ENCODE peak calls at places on chromosomes 7 and 10, in four cellular contexts. H is GM12878, F is A549, G is WTC11. B is an unnamed sample.

GRCh38 chr10:42780456-42780855 is 2.1 kb upstream of the BMS1 start:
- DNase-seq in H (no peak), F (no peak), G (no peak), B (no peak)

GRCh38 chr10:6128087-6128486 is 39.3 kb downstream of the RBM17 start:
- DNase-seq in H (no peak), F (no peak), G (no peak), B (no peak)

GRCh38 chr7:28163955-28164354 is 16.6 kb downstream of the JAZF1 start:
- DNase-seq in H (no peak), F (no peak), G (no peak), B (no peak)

GRCh38 chr7:103348452-103348851 is 1.0 kb downstream of the PSMC2 start:
- DNase-seq in H (no peak), F (no peak), G (no peak), B (no peak)

GRCh38 chr10:31426425-31426824 is 107.4 kb downstream of the ZEB1 start:
- DNase-seq in H (no peak), F (no peak), G (no peak), B (no peak)

GRCh38 chr10:74967850-74968620 is 141.6 kb downstream of the KAT6B start:
- DNase-seq in H (no peak), F (peak; percentile 5), G (no peak), B (no peak)

GRCh38 chr10:76397210-76397881 is 965.9 kb downstream of the LRMDA start:
- DNase-seq in H (no peak), F (no peak), G (no peak), B (no peak)

GRCh38 chr7:16556359-16556758 is 29.7 kb downstream of the LRRC72 start:
- DNase-seq in H (no peak), F (no peak), G (no peak), B (no peak)

GRCh38 chr10:71634531-71635164 is 84.9 kb downstream of the C10orf105 start:
- DNase-seq in H (no peak), F (no peak), G (no peak), B (no peak)

GRCh38 chr7:101727184-101727583 is 90.2 kb upstream of the CUX1 start:
- DNase-seq in H (no peak), F (no peak), G (no peak), B (no peak)

GRCh38 chr10:20017961-20018360 is 201.7 kb downstream of the PLXDC2 start:
- DNase-seq in H (no peak), F (no peak), G (no peak), B (no peak)

GRCh38 chr10:71005337-71006305 is 117.3 kb upstream of the PCBD1 start:
- DNase-seq in H (no peak), F (no peak), G (no peak), B (no peak)

GRCh38 chr10:93815304-93816091 is 57.8 kb downstream of the LGI1 start:
- DNase-seq in H (no peak), F (no peak), G (peak; percentile 14), B (no peak)

GRCh38 chr10:44921506-44921905 is 10.4 kb downstream of the TMEM72 start:
- DNase-seq in H (no peak), F (no peak), G (no peak), B (no peak)

GRCh38 chr10:44921061-44921460 is 9.9 kb downstream of the TMEM72 start:
- DNase-seq in H (no peak), F (no peak), G (no peak), B (no peak)

GRCh38 chr10:44920252-44920651 is 9.1 kb downstream of the TMEM72 start:
- DNase-seq in H (no peak), F (no peak), G (no peak), B (no peak)

GRCh38 chr10:44914891-44915290 is 3.8 kb downstream of the TMEM72 start:
- DNase-seq in H (no peak), F (no peak), G (no peak), B (no peak)

DNA sequence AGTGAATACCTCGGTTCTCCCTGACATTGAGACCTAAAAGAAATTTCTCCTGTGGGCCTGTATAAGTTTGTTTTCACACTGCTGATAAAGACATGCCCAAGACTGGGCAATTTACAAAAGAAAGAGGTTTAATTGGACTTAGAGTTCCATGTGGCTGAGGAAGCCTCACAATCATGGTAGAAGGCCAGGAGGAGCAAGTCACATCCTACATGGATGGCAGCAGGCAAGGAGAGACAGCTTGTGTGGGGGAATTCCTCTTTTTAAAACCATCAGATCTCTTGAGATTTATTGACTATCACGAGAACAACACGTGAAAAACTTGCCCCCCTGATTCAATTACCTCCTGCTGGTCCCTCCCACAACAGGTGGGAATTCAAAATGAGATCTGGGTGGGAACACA is 6.7 kb downstream of the TMEM72 start:
- DNase-seq in H (no peak), F (no peak), G (no peak), B (no peak)
- TF ChIP-seq MAX in H (no peak), F (no peak), G (no peak), B (no peak)

DNA sequence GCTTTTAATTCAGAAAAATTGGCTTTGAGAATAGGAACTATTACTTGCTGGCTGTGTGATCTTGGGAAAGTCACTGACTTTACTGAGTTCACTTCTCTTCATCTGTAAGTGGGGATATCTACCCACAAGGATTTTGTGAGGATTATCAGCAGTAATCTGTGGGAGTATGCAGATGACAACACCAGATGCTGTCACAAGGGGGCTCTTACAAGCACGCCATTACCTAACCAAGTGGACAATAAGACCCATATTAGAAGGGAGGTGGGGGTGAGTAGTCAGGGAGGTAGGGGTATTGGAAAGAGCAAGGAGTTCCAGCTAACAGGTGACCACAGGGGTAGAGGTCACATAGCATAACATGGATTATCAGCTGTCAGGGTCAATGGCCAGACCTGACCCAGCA is 569.4 kb downstream of the SUGCT start:
- DNase-seq in H (no peak), F (no peak), G (no peak), B (no peak)
- TF ChIP-seq CTCF in H (no peak), F (no peak), G (no peak), B (peak; percentile 17)

GRCh38 chr7:25926439-25926838 is 225.6 kb upstream of the NFE2L3 start:
- DNase-seq in H (no peak), F (no peak), G (no peak), B (no peak)

GRCh38 chr7:25927626-25927978 is 224.4 kb upstream of the NFE2L3 start:
- DNase-seq in H (no peak), F (no peak), G (no peak), B (no peak)

GRCh38 chr7:25928549-25929330 is 223.3 kb upstream of the NFE2L3 start:
- DNase-seq in H (no peak), F (no peak), G (no peak), B (no peak)

GRCh38 chr7:25926009-25926408 is 226.0 kb upstream of the NFE2L3 start:
- DNase-seq in H (no peak), F (no peak), G (no peak), B (peak; percentile 27)

DNA sequence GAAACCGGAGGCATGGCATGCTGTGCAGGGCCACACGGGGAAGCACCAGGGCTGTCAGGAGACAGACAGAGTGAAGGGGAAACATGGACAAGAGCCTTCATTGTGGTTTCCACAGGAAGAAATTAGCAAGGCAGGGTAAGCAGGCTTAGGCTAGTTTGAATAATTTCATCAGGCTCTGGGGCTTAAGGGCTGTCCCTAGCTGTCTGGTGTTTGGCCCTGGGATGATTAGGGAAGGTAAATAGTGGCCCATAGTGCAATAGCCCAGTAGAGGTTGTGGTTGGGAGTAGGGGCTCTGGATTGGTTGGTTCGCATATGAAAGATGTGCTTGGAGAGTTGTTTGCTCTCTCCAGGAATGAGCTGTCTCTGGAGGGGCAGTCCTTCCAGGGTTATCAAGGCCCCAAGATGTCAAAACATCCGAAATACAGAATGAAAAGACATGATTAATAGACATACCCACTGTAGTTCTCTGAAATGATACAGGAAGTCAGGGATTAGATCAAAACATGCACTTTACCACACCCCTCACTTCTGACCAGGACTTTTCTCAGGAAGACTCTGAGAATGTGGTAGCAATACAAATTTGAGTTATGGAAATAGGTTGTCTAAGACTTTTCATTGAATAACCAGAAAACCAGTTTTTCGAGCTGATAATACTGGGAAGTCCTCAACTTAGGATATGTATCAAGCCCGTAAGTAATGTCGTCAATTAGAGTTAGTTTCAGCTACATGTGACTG is 224.9 kb upstream of the NFE2L3 start:
- DNase-seq in H (no peak), F (no peak), G (no peak), B (no peak)
- TF ChIP-seq MAX in H (no peak), F (no peak), G (no peak), B (no peak)

GRCh38 chr7:30231271-30231670 is 53.1 kb upstream of the ZNRF2 start:
- DNase-seq in H (no peak), F (no peak), G (no peak), B (no peak)

GRCh38 chr7:30222519-30223213 is 61.7 kb upstream of the ZNRF2 start:
- DNase-seq in H (no peak), F (no peak), G (no peak), B (no peak)

GRCh38 chr7:30225863-30226361 is 58.5 kb upstream of the ZNRF2 start:
- DNase-seq in H (peak; percentile 79), F (no peak), G (no peak), B (peak; percentile 31)

GRCh38 chr7:30224511-30225031 is 59.8 kb upstream of the ZNRF2 start:
- DNase-seq in H (peak; percentile 65), F (no peak), G (no peak), B (no peak)

GRCh38 chr7:30226593-30227268 is 57.7 kb upstream of the ZNRF2 start:
- DNase-seq in H (no peak), F (peak; percentile 69), G (peak; percentile 66), B (peak; percentile 63)
- TF ChIP-seq CTCF in H (peak; percentile 10), F (peak; percentile 46), G (peak; percentile 22), B (peak; percentile 81)

GRCh38 chr7:157904211-157904865 is 567.5 kb downstream of the DNAJB6 start:
- DNase-seq in H (no peak), F (no peak), G (no peak), B (no peak)
- TF ChIP-seq MAX in H (no peak), F (no peak), G (no peak), B (no peak)

B was measured in HCT116.